ENCODE peak calls at places on chromosome 7, in six cellular contexts. A, X, Z, I, V and B are unnamed samples.

GRCh38 chr7:116689787-116690186 is 17.8 kb downstream of the MET start:
- DNase-seq in A (no peak), X (no peak), Z (no peak), I (no peak), V (no peak), B (peak)

GRCh38 chr7:75072978-75073282 is 672 bp downstream of the RCC1L start:
- DNase-seq in A (peak), X (peak), Z (peak), I (no peak), V (no peak), B (no peak)

GRCh38 chr7:65429642-65430343 is 56.1 kb downstream of the ZNF92 start:
- DNase-seq in A (no peak), X (no peak), Z (no peak), I (no peak), V (no peak), B (no peak)

GRCh38 chr7:69677905-69678793 is 79.9 kb downstream of the AUTS2 start:
- DNase-seq in A (no peak), X (no peak), Z (no peak), I (no peak), V (no peak), B (peak)

GRCh38 chr7:105934577-105935185 is 28.4 kb upstream of the CDHR3 start:
- DNase-seq in A (no peak), X (no peak), Z (peak), I (no peak), V (peak), B (peak)

GRCh38 chr7:2979951-2980350 is 63.7 kb downstream of the CARD11 start:
- DNase-seq in A (no peak), X (no peak), Z (no peak), I (no peak), V (no peak), B (no peak)

GRCh38 chr7:4797858-4798705 is 22.7 kb downstream of the AP5Z1 start:
- DNase-seq in A (peak), X (peak), Z (peak), I (no peak), V (peak), B (peak)

GRCh38 chr7:66352071-66352470 is 146.9 kb downstream of the TPST1 start:
- DNase-seq in A (no peak), X (peak), Z (no peak), I (no peak), V (no peak), B (no peak)

GRCh38 chr7:104982773-104983619 is 31.0 kb upstream of the KMT2E start:
- DNase-seq in A (no peak), X (no peak), Z (no peak), I (no peak), V (peak), B (no peak)

GRCh38 chr7:96303686-96304443 is 18.0 kb downstream of the SLC25A13 start:
- DNase-seq in A (no peak), X (no peak), Z (no peak), I (no peak), V (no peak), B (peak)

GRCh38 chr7:24896031-24896433 is 83.9 kb downstream of the OSBPL3 start:
- DNase-seq in A (no peak), X (no peak), Z (no peak), I (peak), V (no peak), B (no peak)

GRCh38 chr7:117715784-117716445 is 157.3 kb downstream of the CTTNBP2 start:
- DNase-seq in A (peak), X (peak), Z (peak), I (no peak), V (peak), B (peak)

GRCh38 chr7:76057813-76058145 is 9.9 kb downstream of the MDH2 start:
- DNase-seq in A (no peak), X (no peak), Z (no peak), I (no peak), V (no peak), B (no peak)

GRCh38 chr7:95599069-95599468 is 2.8 kb upstream of the PDK4 start:
- DNase-seq in A (no peak), X (peak), Z (no peak), I (no peak), V (no peak), B (no peak)

GRCh38 chr7:94632338-94633024 is 23.5 kb downstream of the SGCE start:
- DNase-seq in A (no peak), X (peak), Z (no peak), I (no peak), V (no peak), B (no peak)

GRCh38 chr7:47327698-47328391 is 254.1 kb downstream of the TNS3 start:
- DNase-seq in A (no peak), X (peak), Z (no peak), I (no peak), V (no peak), B (no peak)

GRCh38 chr7:114979388-114979787 is 57.5 kb downstream of the MDFIC start:
- DNase-seq in A (no peak), X (peak), Z (no peak), I (no peak), V (no peak), B (no peak)

GRCh38 chr7:105806592-105807266 is 69.7 kb downstream of the ATXN7L1 start:
- DNase-seq in A (peak), X (peak), Z (no peak), I (peak), V (peak), B (peak)

GRCh38 chr7:18356195-18356645 is 139.3 kb upstream of the HDAC9 start:
- DNase-seq in A (peak), X (peak), Z (peak), I (no peak), V (peak), B (peak)

GRCh38 chr7:46385662-46386309 is 464.7 kb upstream of the IGFBP3 start:
- DNase-seq in A (peak), X (peak), Z (no peak), I (no peak), V (no peak), B (no peak)

GRCh38 chr7:104964626-104965236 is 49.3 kb upstream of the KMT2E start:
- DNase-seq in A (no peak), X (peak), Z (no peak), I (no peak), V (peak), B (no peak)

GRCh38 chr7:90663176-90663575 is 67.1 kb downstream of the CDK14 start:
- DNase-seq in A (no peak), X (no peak), Z (no peak), I (no peak), V (no peak), B (no peak)

GRCh38 chr7:141785711-141786552 is 4.1 kb upstream of the TAS2R5 start:
- DNase-seq in A (peak), X (peak), Z (peak), I (peak), V (peak), B (peak)

GRCh38 chr7:47150497-47151260 is 431.2 kb downstream of the TNS3 start:
- DNase-seq in A (no peak), X (no peak), Z (no peak), I (no peak), V (no peak), B (no peak)

GRCh38 chr7:34949356-34949755 is 87.9 kb downstream of the DPY19L1 start:
- DNase-seq in A (no peak), X (no peak), Z (no peak), I (no peak), V (no peak), B (no peak)

GRCh38 chr7:50448823-50449222 is 1.3 kb downstream of the FIGNL1 start:
- DNase-seq in A (no peak), X (no peak), Z (no peak), I (no peak), V (no peak), B (no peak)

GRCh38 chr7:45256309-45256708 is 98.7 kb downstream of the RAMP3 start:
- DNase-seq in A (no peak), X (no peak), Z (no peak), I (no peak), V (no peak), B (no peak)

GRCh38 chr7:132488634-132489302 is 87.5 kb downstream of the PLXNA4 start:
- DNase-seq in A (no peak), X (no peak), Z (no peak), I (no peak), V (no peak), B (no peak)

GRCh38 chr7:11427686-11428273 is 404.2 kb downstream of the THSD7A start:
- DNase-seq in A (peak), X (peak), Z (peak), I (no peak), V (peak), B (peak)

GRCh38 chr7:2658941-2659340 is 27.2 kb downstream of the TTYH3 start:
- DNase-seq in A (no peak), X (no peak), Z (no peak), I (no peak), V (no peak), B (no peak)

GRCh38 chr7:35424869-35425495 is 171.1 kb upstream of the TBX20 start:
- DNase-seq in A (peak), X (peak), Z (peak), I (no peak), V (peak), B (peak)

GRCh38 chr7:20998309-20998708 is 211.6 kb upstream of the SP8 start:
- DNase-seq in A (no peak), X (no peak), Z (peak), I (no peak), V (no peak), B (no peak)

GRCh38 chr7:37728747-37729146 is 45.2 kb downstream of the GPR141 start:
- DNase-seq in A (no peak), X (no peak), Z (no peak), I (peak), V (no peak), B (peak)

GRCh38 chr7:92707435-92707834 is 117.2 kb upstream of the FAM133B start:
- DNase-seq in A (no peak), X (no peak), Z (no peak), I (no peak), V (no peak), B (no peak)

GRCh38 chr7:105304040-105304895 is 84.5 kb downstream of the SRPK2 start:
- DNase-seq in A (no peak), X (no peak), Z (peak), I (peak), V (no peak), B (peak)

GRCh38 chr7:89335490-89335889 is 540.0 kb upstream of the TEX47 start:
- DNase-seq in A (no peak), X (no peak), Z (no peak), I (no peak), V (no peak), B (no peak)

GRCh38 chr7:89334785-89335184 is 539.2 kb upstream of the TEX47 start:
- DNase-seq in A (no peak), X (no peak), Z (peak), I (no peak), V (no peak), B (peak)

GRCh38 chr7:89332026-89332425 is 536.5 kb upstream of the TEX47 start:
- DNase-seq in A (no peak), X (no peak), Z (no peak), I (no peak), V (no peak), B (no peak)
- TF ChIP-seq MAX in A (no peak), X (no peak), Z (no peak), I (no peak), V (no peak), B (no peak)

GRCh38 chr7:148959726-148960125 is 68.6 kb downstream of the PDIA4 start:
- DNase-seq in A (no peak), X (no peak), Z (no peak), I (no peak), V (no peak), B (no peak)

GRCh38 chr7:148950806-148951205 is 66.7 kb upstream of the EZH2 start:
- DNase-seq in A (no peak), X (no peak), Z (no peak), I (no peak), V (no peak), B (no peak)

GRCh38 chr7:148958061-148958460 is 70.2 kb downstream of the PDIA4 start:
- DNase-seq in A (no peak), X (no peak), Z (no peak), I (no peak), V (no peak), B (no peak)

GRCh38 chr7:148953676-148954075 is 69.6 kb upstream of the EZH2 start:
- DNase-seq in A (no peak), X (no peak), Z (no peak), I (no peak), V (no peak), B (no peak)

GRCh38 chr7:148954766-148955165 is 70.7 kb upstream of the EZH2 start:
- DNase-seq in A (no peak), X (no peak), Z (no peak), I (no peak), V (no peak), B (no peak)
- TF ChIP-seq MYC in A (no peak), X (no peak), Z (no peak), I (no peak), V (no peak), B (no peak)

GRCh38 chr7:27184342-27185012 is 555 bp downstream of the HOXA11 start:
- DNase-seq in A (peak), X (peak), Z (no peak), I (no peak), V (no peak), B (peak)

GRCh38 chr7:27181795-27182275 is 3.2 kb downstream of the HOXA11 start:
- DNase-seq in A (no peak), X (no peak), Z (no peak), I (no peak), V (no peak), B (no peak)

GRCh38 chr7:27183682-27184341 is 1.2 kb downstream of the HOXA11 start:
- DNase-seq in A (no peak), X (peak), Z (no peak), I (no peak), V (no peak), B (peak)

GRCh38 chr7:27182285-27182827 is 2.7 kb downstream of the HOXA11 start:
- DNase-seq in A (no peak), X (no peak), Z (no peak), I (no peak), V (no peak), B (no peak)

GRCh38 chr7:27182861-27183681 is 2.0 kb downstream of the HOXA11 start:
- DNase-seq in A (no peak), X (peak), Z (no peak), I (no peak), V (no peak), B (peak)
- H3K4me3 ChIP-seq in A (no peak), X (peak), Z (peak), I (no peak), V (no peak), B (peak)

GRCh38 chr7:1290262-1291039 is 57.8 kb downstream of the UNCX start:
- DNase-seq in A (no peak), X (peak), Z (no peak), I (no peak), V (no peak), B (peak)
- TF ChIP-seq MAX in A (no peak), X (no peak), Z (no peak), I (no peak), V (no peak), B (no peak)

DNA sequence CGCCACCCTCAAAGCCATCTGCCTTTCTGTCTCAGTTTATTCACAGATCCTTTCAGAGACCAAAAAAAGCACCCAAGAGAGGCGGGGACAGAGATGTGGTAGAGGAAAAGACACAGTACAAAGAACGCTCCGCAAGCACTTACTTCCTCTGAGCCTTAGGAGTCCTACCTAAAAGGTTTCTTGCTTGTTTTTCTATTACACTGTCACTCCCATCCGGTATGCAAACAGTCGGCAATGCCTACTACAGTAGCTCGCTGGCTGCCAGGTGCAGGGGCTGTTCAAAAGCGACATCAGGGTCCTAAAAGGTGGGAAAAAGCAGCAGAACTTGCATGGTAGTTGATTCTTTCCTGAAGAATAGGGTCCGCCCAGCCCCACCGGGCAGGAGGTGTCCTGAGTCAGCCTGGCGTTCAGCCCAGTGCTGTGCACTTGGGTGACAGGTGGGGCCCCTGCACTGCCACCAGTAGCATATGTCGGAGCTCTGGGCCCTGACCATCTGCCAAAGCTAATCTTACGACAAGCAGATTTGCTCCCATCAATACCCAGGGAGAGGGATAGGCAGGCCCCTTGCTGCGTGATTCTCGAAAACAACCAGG is 685 bp downstream of the TECPR1 start:
- DNase-seq in A (no peak), X (peak), Z (peak), I (no peak), V (peak), B (peak)
- TF ChIP-seq MYC in A (no peak), X (no peak), Z (no peak), I (no peak), V (no peak), B (no peak)

GRCh38 chr7:157855452-157856213 is 518.8 kb downstream of the DNAJB6 start:
- DNase-seq in A (no peak), X (no peak), Z (no peak), I (no peak), V (no peak), B (no peak)
- H3K4me3 ChIP-seq in A (no peak), X (no peak), Z (no peak), I (no peak), V (no peak), B (peak)

GRCh38 chr7:130896898-130897514 is 163.0 kb upstream of the KLF14 start:
- DNase-seq in A (peak), X (peak), Z (peak), I (no peak), V (peak), B (peak)
- TF ChIP-seq MAX in A (peak), X (peak), Z (peak), I (peak), V (peak), B (peak)

DNA sequence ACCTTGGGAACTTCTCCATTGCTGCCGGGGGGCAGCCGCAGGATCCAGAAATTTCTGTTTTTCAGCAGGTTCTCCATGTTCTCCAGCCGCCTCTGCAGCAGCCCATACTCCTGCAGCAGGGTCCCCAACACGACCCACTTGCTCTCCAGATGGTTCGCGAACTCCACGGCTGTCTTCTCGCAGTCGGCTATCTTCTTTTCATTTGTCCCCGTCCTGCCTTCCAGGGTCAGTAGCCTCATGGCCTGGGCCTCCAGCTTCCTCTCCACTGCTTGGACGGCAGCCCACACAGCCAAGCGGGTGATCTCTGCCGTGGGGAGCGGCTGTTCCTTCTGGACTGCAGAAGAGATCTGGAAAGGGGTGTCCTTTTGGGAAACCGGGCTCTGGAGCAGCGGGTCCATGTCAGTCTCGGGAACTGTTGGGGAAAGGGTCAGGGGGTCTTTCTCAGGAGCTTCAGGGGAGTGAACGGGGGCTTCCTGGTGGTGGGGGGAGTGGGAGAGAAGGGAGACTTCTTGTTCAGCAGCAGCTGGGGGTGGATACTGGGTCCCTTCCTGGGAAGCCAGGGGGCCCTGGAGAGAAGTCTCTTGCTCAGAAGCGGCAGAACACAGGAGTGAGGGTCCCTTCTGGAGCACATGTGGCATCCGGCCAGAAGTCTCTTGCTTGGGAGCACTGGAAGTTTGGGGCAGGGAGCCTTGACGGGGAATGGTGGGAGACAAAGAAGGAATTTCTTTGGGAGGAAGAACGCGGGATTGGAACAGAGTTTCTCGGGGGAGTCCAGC is 5.5 kb downstream of the ZNF777 start:
- DNase-seq in A (no peak), X (no peak), Z (no peak), I (no peak), V (no peak), B (no peak)
- TF ChIP-seq MYC in A (no peak), X (no peak), Z (no peak), I (no peak), V (no peak), B (no peak)